ENCODE peak calls at places on chromosomes 2 and 18, in nine cellular contexts. One of them, this sample, is unnamed.

GRCh38 chr18:79062806-79063205 is 6.4 kb upstream of the ATP9B start:
- DNase-seq in psoas muscle: no peak
- DNase-seq in Right ventricle myocardium superior: no peak
- DNase-seq in activated effector memory CD4-positive, alpha-beta T cell treated with Interleukin-2 at 50 U/mL for 16 hours: no peak
- DNase-seq in HT1080: peak
- DNase-seq in epithelial cell of esophagus: peak
- DNase-seq in activated T-helper 1 cell treated with anti-CD3 and anti-CD28 coated beads, Interleukin-12 subunit alpha, Interleukin-12 subunit beta, Interleukin-2, Interleukin-4 antibody, amounts not matched to agents 30 ng/mL and 10 ng/mL and 1 ng/mL, durations not matched to agents 14 hours and 24 hours and 36 hours: no peak
- DNase-seq in GM12892: no peak
- DNase-seq in stimulated activated naive CD8-positive, alpha-beta T cell treated with anti-CD3 and anti-CD28 coated beads, Interleukin-15, amount 100 ng/mL, for 72 hours: no peak
- DNase-seq in this sample: no peak

GRCh38 chr2:192876698-192877097 is 682.0 kb upstream of the TMEFF2 start:
- DNase-seq in HT1080: no peak
- DNase-seq in activated T-helper 1 cell treated with anti-CD3 and anti-CD28 coated beads, Interleukin-12 subunit alpha, Interleukin-12 subunit beta, Interleukin-2, Interleukin-4 antibody, amounts not matched to agents 30 ng/mL and 10 ng/mL and 1 ng/mL, durations not matched to agents 14 hours and 24 hours and 36 hours: no peak
- DNase-seq in Right ventricle myocardium superior: no peak
- DNase-seq in GM12892: no peak
- DNase-seq in epithelial cell of esophagus: no peak
- DNase-seq in psoas muscle: no peak
- DNase-seq in stimulated activated naive CD8-positive, alpha-beta T cell treated with anti-CD3 and anti-CD28 coated beads, Interleukin-15, amount 100 ng/mL, for 72 hours: no peak
- DNase-seq in activated effector memory CD4-positive, alpha-beta T cell treated with Interleukin-2 at 50 U/mL for 16 hours: no peak
- DNase-seq in this sample: no peak

GRCh38 chr2:132668189-132668833 is 1.7 kb downstream of the LYPD1 start:
- DNase-seq in stimulated activated naive CD8-positive, alpha-beta T cell treated with anti-CD3 and anti-CD28 coated beads, Interleukin-15, amount 100 ng/mL, for 72 hours: no peak
- DNase-seq in Right ventricle myocardium superior: no peak
- DNase-seq in GM12892: no peak
- DNase-seq in HT1080: no peak
- DNase-seq in psoas muscle: no peak
- DNase-seq in activated effector memory CD4-positive, alpha-beta T cell treated with Interleukin-2 at 50 U/mL for 16 hours: no peak
- DNase-seq in epithelial cell of esophagus: no peak
- DNase-seq in activated T-helper 1 cell treated with anti-CD3 and anti-CD28 coated beads, Interleukin-12 subunit alpha, Interleukin-12 subunit beta, Interleukin-2, Interleukin-4 antibody, amounts not matched to agents 30 ng/mL and 10 ng/mL and 1 ng/mL, durations not matched to agents 14 hours and 24 hours and 36 hours: no peak
- DNase-seq in this sample: peak

GRCh38 chr2:45823723-45824206 is 172.3 kb downstream of the PRKCE start:
- DNase-seq in activated T-helper 1 cell treated with anti-CD3 and anti-CD28 coated beads, Interleukin-12 subunit alpha, Interleukin-12 subunit beta, Interleukin-2, Interleukin-4 antibody, amounts not matched to agents 30 ng/mL and 10 ng/mL and 1 ng/mL, durations not matched to agents 14 hours and 24 hours and 36 hours: no peak
- DNase-seq in epithelial cell of esophagus: peak
- DNase-seq in psoas muscle: peak
- DNase-seq in stimulated activated naive CD8-positive, alpha-beta T cell treated with anti-CD3 and anti-CD28 coated beads, Interleukin-15, amount 100 ng/mL, for 72 hours: no peak
- DNase-seq in Right ventricle myocardium superior: peak
- DNase-seq in activated effector memory CD4-positive, alpha-beta T cell treated with Interleukin-2 at 50 U/mL for 16 hours: no peak
- DNase-seq in HT1080: peak
- DNase-seq in GM12892: no peak
- DNase-seq in this sample: peak

GRCh38 chr2:162731917-162732804 is 106.4 kb downstream of the KCNH7 start:
- DNase-seq in stimulated activated naive CD8-positive, alpha-beta T cell treated with anti-CD3 and anti-CD28 coated beads, Interleukin-15, amount 100 ng/mL, for 72 hours: no peak
- DNase-seq in psoas muscle: no peak
- DNase-seq in activated T-helper 1 cell treated with anti-CD3 and anti-CD28 coated beads, Interleukin-12 subunit alpha, Interleukin-12 subunit beta, Interleukin-2, Interleukin-4 antibody, amounts not matched to agents 30 ng/mL and 10 ng/mL and 1 ng/mL, durations not matched to agents 14 hours and 24 hours and 36 hours: no peak
- DNase-seq in GM12892: no peak
- DNase-seq in HT1080: peak
- DNase-seq in epithelial cell of esophagus: no peak
- DNase-seq in activated effector memory CD4-positive, alpha-beta T cell treated with Interleukin-2 at 50 U/mL for 16 hours: no peak
- DNase-seq in Right ventricle myocardium superior: no peak
- DNase-seq in this sample: no peak

GRCh38 chr18:6660334-6660733 is 69.2 kb upstream of the ARHGAP28 start:
- DNase-seq in HT1080: no peak
- DNase-seq in psoas muscle: no peak
- DNase-seq in activated effector memory CD4-positive, alpha-beta T cell treated with Interleukin-2 at 50 U/mL for 16 hours: no peak
- DNase-seq in activated T-helper 1 cell treated with anti-CD3 and anti-CD28 coated beads, Interleukin-12 subunit alpha, Interleukin-12 subunit beta, Interleukin-2, Interleukin-4 antibody, amounts not matched to agents 30 ng/mL and 10 ng/mL and 1 ng/mL, durations not matched to agents 14 hours and 24 hours and 36 hours: no peak
- DNase-seq in stimulated activated naive CD8-positive, alpha-beta T cell treated with anti-CD3 and anti-CD28 coated beads, Interleukin-15, amount 100 ng/mL, for 72 hours: no peak
- DNase-seq in Right ventricle myocardium superior: no peak
- DNase-seq in GM12892: no peak
- DNase-seq in epithelial cell of esophagus: no peak
- DNase-seq in this sample: no peak

GRCh38 chr2:46984642-46985476 is 69.3 kb upstream of the MCFD2 start:
- DNase-seq in psoas muscle: peak
- DNase-seq in HT1080: peak
- DNase-seq in activated T-helper 1 cell treated with anti-CD3 and anti-CD28 coated beads, Interleukin-12 subunit alpha, Interleukin-12 subunit beta, Interleukin-2, Interleukin-4 antibody, amounts not matched to agents 30 ng/mL and 10 ng/mL and 1 ng/mL, durations not matched to agents 14 hours and 24 hours and 36 hours: peak
- DNase-seq in Right ventricle myocardium superior: peak
- DNase-seq in stimulated activated naive CD8-positive, alpha-beta T cell treated with anti-CD3 and anti-CD28 coated beads, Interleukin-15, amount 100 ng/mL, for 72 hours: peak
- DNase-seq in GM12892: peak
- DNase-seq in activated effector memory CD4-positive, alpha-beta T cell treated with Interleukin-2 at 50 U/mL for 16 hours: peak
- DNase-seq in epithelial cell of esophagus: peak
- DNase-seq in this sample: peak

GRCh38 chr2:205892141-205893064 is 193.6 kb downstream of the INO80D start:
- DNase-seq in activated effector memory CD4-positive, alpha-beta T cell treated with Interleukin-2 at 50 U/mL for 16 hours: no peak
- DNase-seq in activated T-helper 1 cell treated with anti-CD3 and anti-CD28 coated beads, Interleukin-12 subunit alpha, Interleukin-12 subunit beta, Interleukin-2, Interleukin-4 antibody, amounts not matched to agents 30 ng/mL and 10 ng/mL and 1 ng/mL, durations not matched to agents 14 hours and 24 hours and 36 hours: no peak
- DNase-seq in GM12892: no peak
- DNase-seq in HT1080: no peak
- DNase-seq in Right ventricle myocardium superior: no peak
- DNase-seq in stimulated activated naive CD8-positive, alpha-beta T cell treated with anti-CD3 and anti-CD28 coated beads, Interleukin-15, amount 100 ng/mL, for 72 hours: no peak
- DNase-seq in psoas muscle: no peak
- DNase-seq in epithelial cell of esophagus: peak
- DNase-seq in this sample: peak

GRCh38 chr18:8424481-8424880 is 184.8 kb upstream of the RAB12 start:
- DNase-seq in GM12892: no peak
- DNase-seq in HT1080: no peak
- DNase-seq in activated T-helper 1 cell treated with anti-CD3 and anti-CD28 coated beads, Interleukin-12 subunit alpha, Interleukin-12 subunit beta, Interleukin-2, Interleukin-4 antibody, amounts not matched to agents 30 ng/mL and 10 ng/mL and 1 ng/mL, durations not matched to agents 14 hours and 24 hours and 36 hours: no peak
- DNase-seq in stimulated activated naive CD8-positive, alpha-beta T cell treated with anti-CD3 and anti-CD28 coated beads, Interleukin-15, amount 100 ng/mL, for 72 hours: no peak
- DNase-seq in activated effector memory CD4-positive, alpha-beta T cell treated with Interleukin-2 at 50 U/mL for 16 hours: no peak
- DNase-seq in Right ventricle myocardium superior: no peak
- DNase-seq in psoas muscle: no peak
- DNase-seq in epithelial cell of esophagus: no peak
- DNase-seq in this sample: no peak

GRCh38 chr2:239945751-239946569 is 79.2 kb downstream of the NDUFA10 start:
- DNase-seq in Right ventricle myocardium superior: peak
- DNase-seq in GM12892: no peak
- DNase-seq in activated effector memory CD4-positive, alpha-beta T cell treated with Interleukin-2 at 50 U/mL for 16 hours: no peak
- DNase-seq in psoas muscle: peak
- DNase-seq in activated T-helper 1 cell treated with anti-CD3 and anti-CD28 coated beads, Interleukin-12 subunit alpha, Interleukin-12 subunit beta, Interleukin-2, Interleukin-4 antibody, amounts not matched to agents 30 ng/mL and 10 ng/mL and 1 ng/mL, durations not matched to agents 14 hours and 24 hours and 36 hours: no peak
- DNase-seq in stimulated activated naive CD8-positive, alpha-beta T cell treated with anti-CD3 and anti-CD28 coated beads, Interleukin-15, amount 100 ng/mL, for 72 hours: no peak
- DNase-seq in HT1080: no peak
- DNase-seq in epithelial cell of esophagus: no peak
- DNase-seq in this sample: no peak

GRCh38 chr18:2826581-2826980 is 20.2 kb upstream of the EMILIN2 start:
- DNase-seq in HT1080: no peak
- DNase-seq in epithelial cell of esophagus: no peak
- DNase-seq in Right ventricle myocardium superior: peak
- DNase-seq in stimulated activated naive CD8-positive, alpha-beta T cell treated with anti-CD3 and anti-CD28 coated beads, Interleukin-15, amount 100 ng/mL, for 72 hours: no peak
- DNase-seq in GM12892: no peak
- DNase-seq in activated T-helper 1 cell treated with anti-CD3 and anti-CD28 coated beads, Interleukin-12 subunit alpha, Interleukin-12 subunit beta, Interleukin-2, Interleukin-4 antibody, amounts not matched to agents 30 ng/mL and 10 ng/mL and 1 ng/mL, durations not matched to agents 14 hours and 24 hours and 36 hours: no peak
- DNase-seq in psoas muscle: peak
- DNase-seq in activated effector memory CD4-positive, alpha-beta T cell treated with Interleukin-2 at 50 U/mL for 16 hours: no peak
- DNase-seq in this sample: no peak

GRCh38 chr2:79952561-79952960 is 352.0 kb downstream of the LRRTM1 start:
- DNase-seq in psoas muscle: no peak
- DNase-seq in stimulated activated naive CD8-positive, alpha-beta T cell treated with anti-CD3 and anti-CD28 coated beads, Interleukin-15, amount 100 ng/mL, for 72 hours: no peak
- DNase-seq in HT1080: no peak
- DNase-seq in epithelial cell of esophagus: no peak
- DNase-seq in GM12892: no peak
- DNase-seq in Right ventricle myocardium superior: no peak
- DNase-seq in activated effector memory CD4-positive, alpha-beta T cell treated with Interleukin-2 at 50 U/mL for 16 hours: no peak
- DNase-seq in activated T-helper 1 cell treated with anti-CD3 and anti-CD28 coated beads, Interleukin-12 subunit alpha, Interleukin-12 subunit beta, Interleukin-2, Interleukin-4 antibody, amounts not matched to agents 30 ng/mL and 10 ng/mL and 1 ng/mL, durations not matched to agents 14 hours and 24 hours and 36 hours: no peak
- DNase-seq in this sample: no peak

GRCh38 chr2:158232476-158232875 is 130.8 kb downstream of the UPP2 start:
- DNase-seq in GM12892: no peak
- DNase-seq in psoas muscle: no peak
- DNase-seq in activated T-helper 1 cell treated with anti-CD3 and anti-CD28 coated beads, Interleukin-12 subunit alpha, Interleukin-12 subunit beta, Interleukin-2, Interleukin-4 antibody, amounts not matched to agents 30 ng/mL and 10 ng/mL and 1 ng/mL, durations not matched to agents 14 hours and 24 hours and 36 hours: no peak
- DNase-seq in epithelial cell of esophagus: peak
- DNase-seq in stimulated activated naive CD8-positive, alpha-beta T cell treated with anti-CD3 and anti-CD28 coated beads, Interleukin-15, amount 100 ng/mL, for 72 hours: no peak
- DNase-seq in activated effector memory CD4-positive, alpha-beta T cell treated with Interleukin-2 at 50 U/mL for 16 hours: no peak
- DNase-seq in HT1080: peak
- DNase-seq in Right ventricle myocardium superior: no peak
- DNase-seq in this sample: peak

This sample was measured in dermis blood vessel endothelial cell.